ENCODE peak calls at places on chromosomes 4 and X, in ten cellular contexts. A, S, G, V, F, R, X, J, B and D are unnamed samples. For H3K4me1, the result is how much of the 10 kb centered on the place peaks cover.

GRCh38 chr4:87077834-87078585 is 142.4 kb downstream of the KLHL8 start:
- DNase-seq in F (no peak), G (no peak), S (no peak), B (no peak), X (no peak), J (no peak), R (no peak), V (peak), A (no peak), D (no peak)

GRCh38 chrX:7330971-7331746 is 183.2 kb upstream of the PUDP start:
- DNase-seq in F (peak), X (peak), A (no peak), J (peak), R (peak), V (no peak), B (peak), S (no peak), G (no peak), D (no peak)

GRCh38 chr4:150769235-150769634 is 187.3 kb downstream of the MAB21L2 start:
- DNase-seq in B (no peak), G (no peak), A (no peak), F (no peak), J (peak), X (peak), R (no peak), S (no peak), V (peak), D (peak)

GRCh38 chr4:172850838-172851237 is 317.8 kb upstream of the GALNT7 start:
- DNase-seq in J (peak), X (peak), B (no peak), A (no peak), V (peak), S (no peak), G (no peak), R (no peak), F (no peak), D (no peak)

GRCh38 chrX:37871626-37872302 is 24.4 kb upstream of the DYNLT3 start:
- DNase-seq in B (no peak), G (no peak), F (no peak), A (no peak), J (peak), X (peak), R (peak), V (peak), S (no peak), D (no peak)

GRCh38 chr4:22238742-22239141 is 277.1 kb downstream of the ADGRA3 start:
- DNase-seq in X (no peak), S (no peak), G (no peak), J (no peak), R (no peak), A (no peak), V (no peak), B (no peak), F (no peak), D (peak)

GRCh38 chrX:23548164-23548563 is 119.1 kb upstream of the PRDX4 start:
- DNase-seq in R (no peak), F (no peak), X (no peak), S (no peak), G (no peak), A (no peak), B (no peak), J (no peak), V (no peak), D (no peak)

GRCh38 chr4:62531250-62531649 is 1331.1 kb downstream of the ADGRL3 start:
- DNase-seq in S (no peak), B (no peak), R (no peak), G (no peak), X (no peak), A (no peak), J (no peak), V (no peak), F (no peak), D (no peak)

GRCh38 chr4:1762264-1763010 is 30.7 kb upstream of the FGFR3 start:
- DNase-seq in A (no peak), V (no peak), B (no peak), X (no peak), J (no peak), G (no peak), F (no peak), R (no peak), S (no peak), D (no peak)

GRCh38 chr4:1760521-1761001 is 32.5 kb upstream of the FGFR3 start:
- DNase-seq in X (no peak), A (no peak), F (no peak), R (no peak), B (no peak), V (no peak), J (no peak), S (no peak), G (no peak), D (no peak)

GRCh38 chr4:1763070-1763549 is 30.0 kb upstream of the FGFR3 start:
- DNase-seq in J (no peak), G (no peak), F (no peak), X (no peak), V (no peak), R (no peak), B (no peak), A (no peak), S (no peak), D (no peak)

GRCh38 chr4:1759818-1760223 is 33.3 kb upstream of the FGFR3 start:
- DNase-seq in A (no peak), F (no peak), R (no peak), B (no peak), G (no peak), S (no peak), X (no peak), J (no peak), V (no peak), D (no peak)

GRCh38 chr4:1761130-1761688 is 31.9 kb upstream of the FGFR3 start:
- DNase-seq in F (no peak), S (no peak), G (no peak), X (no peak), B (no peak), V (no peak), A (no peak), J (no peak), R (no peak), D (no peak)
- H3K4me1 ChIP-seq in F (under half), S (under half), G (under half), X (under half), B (under half), V (under half), A (under half), J (under half), R (under half), D (under half)

DNA sequence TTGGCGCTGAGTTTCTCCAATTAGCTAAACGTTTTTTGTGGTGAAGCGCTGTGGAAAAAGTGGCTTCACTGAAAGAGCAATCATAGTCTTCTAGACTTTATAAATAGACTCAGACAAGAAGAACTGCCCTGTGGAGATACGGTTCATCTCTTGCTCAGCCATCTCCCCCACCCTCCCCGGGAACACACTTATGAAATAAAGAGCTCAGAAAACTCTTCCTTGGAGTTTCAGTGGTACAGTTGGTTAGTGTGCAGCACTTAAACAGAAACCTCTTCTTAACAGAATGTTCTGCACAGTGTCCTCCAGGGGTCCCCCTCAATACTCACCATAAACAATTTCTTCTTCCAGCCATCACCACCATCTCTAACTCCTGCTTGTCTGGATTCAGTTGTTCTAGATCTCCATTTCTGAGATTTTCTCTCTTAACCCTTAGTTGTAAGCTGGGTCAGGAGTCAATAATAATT is 313.0 kb downstream of the ARHGAP10 start:
- DNase-seq in X (no peak), G (no peak), V (no peak), F (no peak), A (no peak), S (no peak), J (no peak), B (no peak), R (no peak), D (no peak)
- H3K4me3 ChIP-seq in X (no peak), G (no peak), V (no peak), F (no peak), A (no peak), S (no peak), J (no peak), B (no peak), R (peak), D (no peak)

DNA sequence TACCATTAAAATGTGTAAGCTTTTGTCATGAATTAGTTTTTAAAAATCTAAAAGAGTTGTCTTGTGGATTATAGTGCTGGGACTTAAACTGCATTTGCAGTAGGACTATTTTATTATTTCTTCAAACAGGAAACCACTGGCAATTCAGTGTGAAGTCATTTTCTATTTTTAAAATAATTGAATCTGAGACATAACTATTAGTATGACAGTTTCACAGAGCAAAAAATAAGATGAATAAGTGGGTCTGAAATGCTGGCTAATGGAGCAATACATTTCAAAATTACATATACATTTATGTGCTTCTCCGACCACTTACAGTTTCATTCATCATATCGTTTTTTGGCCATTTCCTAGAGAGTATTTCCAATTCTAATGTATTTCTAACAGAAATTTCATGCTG is 75.3 kb upstream of the RAPGEF2 start:
- DNase-seq in B (no peak), J (peak), R (no peak), A (no peak), G (no peak), F (no peak), V (no peak), S (no peak), X (peak), D (no peak)
- H3K4me1 ChIP-seq in B (under half), J (under half), R (under half), A (under half), G (under half), F (under half), V (under half), S (under half), X (under half), D (under half)

DNA sequence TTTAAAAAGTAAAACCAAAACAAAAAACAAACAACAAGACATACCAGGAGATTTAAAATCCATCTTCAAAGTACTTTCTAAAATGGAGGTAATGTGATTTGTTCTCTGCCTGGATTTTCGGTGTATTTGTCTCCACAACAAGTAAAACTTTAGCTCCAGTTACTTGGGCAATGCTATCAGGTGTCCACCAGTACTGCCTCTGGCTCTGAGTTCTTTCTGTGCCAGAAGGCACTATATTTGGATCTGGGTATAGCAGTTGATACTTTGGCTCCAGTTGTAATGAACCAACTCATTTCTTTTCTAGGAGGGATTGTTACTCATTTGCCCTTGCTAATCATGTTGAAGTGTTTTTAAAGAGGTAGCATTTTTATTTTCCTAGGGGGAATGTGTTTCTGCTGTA is 9.5 kb upstream of the PDLIM5 start:
- DNase-seq in V (no peak), F (no peak), G (no peak), S (no peak), R (no peak), X (no peak), B (no peak), J (no peak), A (no peak), D (no peak)
- H3K4me3 ChIP-seq in V (no peak), F (no peak), G (no peak), S (no peak), R (peak), X (no peak), B (no peak), J (no peak), A (no peak), D (no peak)

GRCh38 chr4:18247189-18247588 is 225.6 kb upstream of the LCORL start:
- DNase-seq in X (no peak), J (no peak), S (no peak), R (no peak), A (no peak), G (no peak), B (no peak), F (no peak), V (no peak), D (no peak)

GRCh38 chr4:18248611-18249010 is 227.1 kb upstream of the LCORL start:
- DNase-seq in R (no peak), F (no peak), A (no peak), S (no peak), B (no peak), X (no peak), J (no peak), G (no peak), V (no peak), D (no peak)

GRCh38 chr4:18250564-18250963 is 229.0 kb upstream of the LCORL start:
- DNase-seq in X (no peak), J (no peak), F (no peak), R (no peak), B (no peak), S (no peak), A (no peak), G (no peak), V (no peak), D (no peak)
- H3K4me1 ChIP-seq in X (under half), J (under half), F (under half), R (under half), B (under half), S (under half), A (under half), G (under half), V (under half), D (under half)

GRCh38 chr4:84501197-84501492 is 2.1 kb upstream of the NKX6-1 start:
- DNase-seq in V (no peak), J (no peak), R (no peak), G (no peak), X (no peak), F (no peak), S (no peak), A (no peak), B (no peak), D (no peak)

GRCh38 chr4:84501721-84502267 is 2.7 kb upstream of the NKX6-1 start:
- DNase-seq in S (no peak), G (no peak), A (no peak), J (no peak), X (no peak), R (no peak), B (no peak), F (no peak), V (no peak), D (no peak)

GRCh38 chr4:84502333-84502954 is 3.4 kb upstream of the NKX6-1 start:
- DNase-seq in J (no peak), S (no peak), X (no peak), B (no peak), R (no peak), F (no peak), A (no peak), V (no peak), G (no peak), D (no peak)

GRCh38 chr4:84499065-84499982 is at the start of gene NKX6-1:
- DNase-seq in V (peak), X (peak), A (no peak), G (no peak), F (no peak), J (peak), B (peak), R (peak), S (no peak), D (peak)

DNA sequence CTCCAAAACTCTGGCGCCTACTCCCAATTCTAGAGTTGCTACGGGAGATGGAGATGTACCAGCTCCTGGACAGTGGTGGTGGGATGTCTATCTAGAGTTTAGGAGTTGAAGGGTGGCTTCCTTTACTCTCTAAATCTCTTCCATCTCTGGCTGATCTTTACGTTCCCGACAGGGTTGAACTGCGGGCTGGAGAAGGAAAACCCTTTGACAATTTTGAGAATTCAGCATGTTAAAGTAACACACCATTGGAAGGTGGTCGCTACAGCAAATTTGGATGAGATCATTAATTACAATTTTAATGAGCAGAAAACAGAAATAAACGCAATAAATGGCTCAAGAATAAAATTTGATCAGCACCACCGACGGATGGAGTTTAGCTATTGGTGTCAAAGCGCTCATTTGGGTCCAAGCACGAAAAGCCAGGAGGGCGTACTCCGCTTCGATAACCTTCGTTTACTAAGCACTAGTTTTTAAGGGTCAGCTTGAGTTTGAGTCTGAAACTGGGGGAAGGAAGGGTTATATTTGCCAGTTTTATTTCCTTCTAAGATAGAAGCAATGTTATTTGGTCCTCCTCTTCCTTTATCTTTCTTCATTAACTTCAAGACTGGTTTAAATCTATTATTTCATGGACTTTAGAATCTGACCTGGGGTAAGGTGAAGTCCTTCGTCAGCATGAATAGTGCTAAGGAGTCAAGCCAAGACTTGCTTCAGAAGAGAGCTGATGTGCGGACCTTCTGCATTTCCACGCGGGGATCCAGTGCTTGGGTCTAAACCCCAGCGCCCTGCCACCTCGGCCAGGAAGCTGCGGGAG is 1.5 kb upstream of the NKX6-1 start:
- DNase-seq in G (no peak), R (no peak), V (no peak), B (no peak), F (no peak), J (no peak), X (no peak), S (no peak), A (no peak), D (no peak)
- H3K4me3 ChIP-seq in G (no peak), R (no peak), V (no peak), B (no peak), F (no peak), J (no peak), X (no peak), S (no peak), A (no peak), D (no peak)

GRCh38 chrX:1493317-1493856 is 40.7 kb upstream of the ASMTL start:
- DNase-seq in A (peak), G (no peak), R (no peak), F (no peak), B (no peak), J (no peak), V (no peak), S (no peak), X (no peak), D (no peak)

GRCh38 chrX:1488745-1489144 is 36.0 kb upstream of the ASMTL start:
- DNase-seq in V (no peak), B (no peak), S (no peak), F (no peak), R (no peak), J (no peak), G (no peak), X (no peak), A (no peak), D (no peak)

GRCh38 chrX:1493877-1494510 is 41.3 kb upstream of the ASMTL start:
- DNase-seq in J (no peak), S (peak), X (no peak), G (peak), R (no peak), F (no peak), A (no peak), B (no peak), V (no peak), D (no peak)

GRCh38 chrX:1492421-1493012 is 39.8 kb upstream of the ASMTL start:
- DNase-seq in V (no peak), B (no peak), A (peak), S (peak), X (no peak), G (peak), R (no peak), F (no peak), J (no peak), D (no peak)

GRCh38 chrX:1491851-1492349 is 39.2 kb upstream of the ASMTL start:
- DNase-seq in S (peak), V (no peak), G (no peak), X (no peak), B (no peak), R (no peak), A (peak), J (no peak), F (no peak), D (no peak)
- H3K4me1 ChIP-seq in S (under half), V (under half), G (under half), X (under half), B (under half), R (under half), A (under half), J (under half), F (under half), D (under half)

GRCh38 chr4:123606946-123607542 is 210.4 kb downstream of the SPRY1 start:
- DNase-seq in V (no peak), X (no peak), B (no peak), F (no peak), A (no peak), S (no peak), J (no peak), G (no peak), R (no peak), D (no peak)
- H3K4me3 ChIP-seq in V (no peak), X (no peak), B (no peak), F (no peak), A (no peak), S (no peak), J (no peak), G (no peak), R (no peak), D (no peak)

DNA sequence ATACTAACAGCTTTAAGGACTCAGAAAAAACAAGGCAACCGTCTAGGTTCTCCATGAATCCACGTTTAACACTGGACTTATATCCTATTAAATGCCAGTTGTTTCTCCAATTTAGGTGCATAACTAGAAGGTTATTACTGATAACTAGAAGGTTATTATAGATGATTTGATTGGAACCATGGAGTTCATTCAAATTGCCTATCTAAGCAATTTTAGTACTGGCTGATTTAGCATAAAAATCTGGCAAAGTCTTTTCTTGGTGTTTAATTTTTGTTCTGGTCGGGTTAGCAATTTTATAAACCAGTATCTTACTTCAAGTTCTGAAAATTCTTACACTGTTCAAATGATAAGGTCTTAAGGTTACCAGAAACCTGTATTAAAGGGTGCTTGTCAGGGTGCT is 672.8 kb upstream of the GNPDA2 start:
- DNase-seq in R (no peak), F (no peak), V (no peak), A (no peak), S (no peak), X (no peak), G (no peak), B (no peak), J (no peak), D (no peak)
- H3K4me1 ChIP-seq in R (under half), F (under half), V (under half), A (under half), S (under half), X (under half), G (under half), B (under half), J (under half), D (under half)